ENCODE peak calls at places on chromosomes 13 and 19, in six cellular contexts. Q is adrenal gland, Z is testis, K is PC-3, M is breast epithelium, D is bronchial epithelial cell. G is an unnamed sample.

GRCh38 chr13:37914781-37915391 is 45.3 kb upstream of the TRPC4 start:
- DNase-seq in K (no peak), Z (no peak), D (peak), Q (no peak), M (no peak), G (peak)

GRCh38 chr13:20127263-20127562 is 33.6 kb downstream of the GJA3 start:
- DNase-seq in Q (no peak), Z (no peak), M (no peak), D (peak), K (no peak), G (no peak)

GRCh38 chr13:67221630-67222226 is 8.4 kb downstream of the PCDH9 start:
- DNase-seq in K (no peak), Z (no peak), Q (no peak), D (no peak), M (no peak), G (no peak)

GRCh38 chr19:54114340-54114826 is 1.1 kb downstream of the TFPT start:
- DNase-seq in K (peak), Q (no peak), D (peak), M (no peak), Z (peak), G (peak)

GRCh38 chr13:50575138-50575537 is 268.4 kb downstream of the DLEU7 start:
- DNase-seq in Z (no peak), Q (no peak), D (no peak), K (no peak), M (no peak), G (no peak)

GRCh38 chr13:44052843-44053607 is 173.3 kb downstream of the LACC1 start:
- DNase-seq in Q (no peak), K (no peak), M (no peak), Z (peak), D (peak), G (peak)

GRCh38 chr13:110912651-110913051 is 2.2 kb downstream of the ANKRD10 start:
- DNase-seq in D (peak), M (no peak), Z (peak), Q (no peak), K (peak), G (peak)

GRCh38 chr13:107977175-107977574 is 238.2 kb downstream of the LIG4 start:
- DNase-seq in Z (no peak), M (no peak), K (no peak), D (no peak), Q (no peak), G (no peak)

GRCh38 chr13:70173236-70173959 is 65.1 kb upstream of the KLHL1 start:
- DNase-seq in K (no peak), M (no peak), Z (no peak), D (no peak), Q (no peak), G (peak)

GRCh38 chr19:17404621-17405249 is 695 bp downstream of the BST2 start:
- DNase-seq in K (no peak), Z (no peak), M (no peak), Q (no peak), D (no peak), G (no peak)

GRCh38 chr13:112242777-112243176 is 133.4 kb upstream of the SPACA7 start:
- DNase-seq in Z (peak), M (no peak), Q (no peak), K (no peak), D (no peak), G (no peak)

GRCh38 chr19:38290631-38291147 is 13.4 kb upstream of the C19orf33 start:
- DNase-seq in Q (no peak), K (peak), M (peak), Z (no peak), D (peak), G (peak)

GRCh38 chr13:111482806-111483620 is 162.6 kb downstream of the TEX29 start:
- DNase-seq in K (no peak), M (peak), D (no peak), Q (no peak), Z (peak), G (no peak)

GRCh38 chr19:18390075-18390909 is 4.3 kb downstream of the GDF15 start:
- DNase-seq in M (no peak), Z (no peak), Q (no peak), D (no peak), K (no peak), G (no peak)

GRCh38 chr13:44402902-44403719 is 29.5 kb downstream of the SERP2 start:
- DNase-seq in Z (no peak), M (peak), Q (no peak), D (no peak), K (peak), G (peak)

GRCh38 chr13:64723735-64724134 is 2506.4 kb downstream of the PCDH9 start:
- DNase-seq in M (no peak), Z (no peak), D (peak), K (peak), Q (no peak), G (peak)

GRCh38 chr13:80339578-80339840 is 1.4 kb downstream of the SPRY2 start:
- DNase-seq in Z (no peak), M (no peak), D (no peak), K (no peak), Q (no peak), G (peak)

GRCh38 chr13:98416408-98416807 is 160.5 kb downstream of the STK24 start:
- DNase-seq in Z (no peak), Q (no peak), M (peak), D (peak), K (peak), G (peak)

GRCh38 chr19:33388817-33389573 is 15.5 kb downstream of the CEBPG start:
- DNase-seq in Q (no peak), Z (no peak), K (no peak), M (peak), D (no peak), G (no peak)

GRCh38 chr13:80513196-80513595 is 172.3 kb upstream of the SPRY2 start:
- DNase-seq in Q (no peak), D (no peak), M (no peak), K (no peak), Z (no peak), G (no peak)

GRCh38 chr13:79481685-79482052 is 714 bp downstream of the NDFIP2 start:
- DNase-seq in M (no peak), Q (no peak), K (peak), D (peak), Z (no peak), G (peak)

GRCh38 chr13:36131931-36132297 is 732 bp upstream of the DCLK1 start:
- DNase-seq in K (no peak), Z (peak), D (no peak), M (no peak), Q (no peak), G (no peak)

DNA sequence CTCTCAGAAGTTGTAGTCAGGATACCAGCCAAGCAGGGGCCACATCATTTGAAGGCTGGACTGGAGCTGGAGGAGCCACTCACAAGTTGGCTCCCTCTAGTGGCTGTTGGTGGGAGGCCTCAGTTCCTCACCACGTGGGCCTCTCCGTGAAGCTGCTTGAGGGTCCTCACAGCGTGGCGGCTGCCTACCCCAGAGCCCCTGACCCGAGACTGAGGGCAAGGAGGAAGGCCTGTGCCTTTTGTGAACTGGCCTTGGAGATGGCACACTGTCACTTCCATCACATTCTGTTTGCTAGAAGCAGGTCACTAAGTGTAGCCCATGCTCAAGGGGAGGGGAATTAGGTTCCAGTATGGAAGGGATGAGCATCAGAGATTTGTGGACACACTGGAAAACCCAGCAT is 14.6 kb downstream of the GNA11 start:
- DNase-seq in Q (peak), D (peak), Z (peak), M (no peak), K (peak), G (peak)
- TF ChIP-seq CTCF in Q (peak), D (peak), Z (peak), M (peak), K (peak), G (peak)

GRCh38 chr19:15467734-15468214 is 3.4 kb upstream of the RASAL3 start:
- DNase-seq in M (no peak), D (no peak), Z (no peak), K (no peak), Q (no peak), G (no peak)

GRCh38 chr19:15469513-15470297 is 5.4 kb upstream of the RASAL3 start:
- DNase-seq in D (no peak), K (no peak), Z (no peak), Q (no peak), M (no peak), G (no peak)

GRCh38 chr19:15471639-15472101 is 7.3 kb upstream of the RASAL3 start:
- DNase-seq in M (peak), D (no peak), Z (no peak), K (no peak), Q (no peak), G (no peak)

GRCh38 chr19:15466851-15467733 is 2.7 kb upstream of the RASAL3 start:
- DNase-seq in D (peak), K (peak), Z (no peak), Q (no peak), M (no peak), G (peak)

GRCh38 chr19:15468675-15469512 is 4.5 kb upstream of the RASAL3 start:
- DNase-seq in Q (no peak), D (no peak), M (no peak), K (no peak), Z (no peak), G (no peak)
- H3K4me3 ChIP-seq in Q (no peak), D (no peak), M (no peak), K (no peak), Z (no peak), G (no peak)

GRCh38 chr19:58228584-58229254 is at the start of gene ZNF544:
- DNase-seq in Q (peak), K (peak), M (peak), D (peak), Z (peak), G (peak)
- TF ChIP-seq CTCF in Q (peak), K (no peak), M (no peak), D (peak), Z (no peak), G (no peak)

DNA sequence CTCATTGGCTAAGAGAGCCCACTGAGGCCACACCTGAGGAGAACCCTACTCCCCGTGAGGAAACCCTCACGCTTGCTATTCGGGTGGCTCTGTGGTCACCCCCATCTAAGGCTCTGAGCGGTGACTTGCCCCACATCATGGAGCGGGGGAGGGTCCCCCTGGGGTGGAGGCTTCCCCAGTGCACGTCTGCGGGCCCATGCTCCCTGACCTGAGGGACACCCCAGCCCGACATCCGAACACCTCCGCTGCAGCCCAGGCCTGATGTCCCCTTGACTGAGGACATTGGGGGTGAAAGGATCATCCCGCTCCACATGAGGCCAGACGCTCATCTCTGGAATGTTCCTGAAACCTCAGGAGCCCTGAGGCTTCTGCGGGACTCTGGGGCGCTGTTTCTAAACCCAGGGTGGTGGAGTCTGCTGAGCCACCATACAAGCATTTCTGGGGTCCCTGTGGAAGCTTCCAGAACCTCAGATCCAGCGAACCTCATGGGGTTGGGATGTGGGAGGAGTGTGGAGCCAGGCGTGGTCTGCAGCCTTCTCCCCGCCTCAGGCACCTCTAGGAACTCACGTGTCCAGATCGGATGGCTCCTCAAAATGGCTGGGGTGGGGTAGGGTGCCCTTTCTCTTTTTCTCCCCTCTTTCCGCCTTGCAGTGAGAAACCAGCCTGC is 19.9 kb downstream of the TMED1 start:
- DNase-seq in D (no peak), K (no peak), Z (peak), Q (no peak), M (no peak), G (no peak)
- H3K4me3 ChIP-seq in D (no peak), K (no peak), Z (no peak), Q (no peak), M (peak), G (no peak)